ENCODE peak calls at places on chromosomes 16 and 17, in six cellular contexts. One of them, this sample, is unnamed.
A peak's percentile ranks its signal among the peaks of the same experiment; 100 is the strongest.

GRCh38 chr16:4825196-4825595 is 21.9 kb downstream of the GLYR1 start:
- DNase-seq in Ammon's horn: no peak
- DNase-seq in amniotic stem cell: no peak
- DNase-seq in uterus: no peak
- DNase-seq in DMS153: no peak
- DNase-seq in germinal center: no peak
- DNase-seq in this sample: no peak

GRCh38 chr16:84680165-84680842 is 19.5 kb upstream of the USP10 start:
- DNase-seq in Ammon's horn: no peak
- DNase-seq in amniotic stem cell: no peak
- DNase-seq in uterus: no peak
- DNase-seq in DMS153: no peak
- DNase-seq in germinal center: no peak
- DNase-seq in this sample: no peak

GRCh38 chr16:79703066-79703465 is 102.5 kb upstream of the MAF start:
- DNase-seq in Ammon's horn: no peak
- DNase-seq in amniotic stem cell: no peak
- DNase-seq in uterus: no peak
- DNase-seq in DMS153: no peak
- DNase-seq in germinal center: no peak
- DNase-seq in this sample: no peak

GRCh38 chr16:89478576-89479221 is 11.7 kb downstream of the ANKRD11 start:
- DNase-seq in Ammon's horn: no peak
- DNase-seq in amniotic stem cell: no peak
- DNase-seq in uterus: no peak
- DNase-seq in DMS153: no peak
- DNase-seq in germinal center: no peak
- DNase-seq in this sample: no peak

GRCh38 chr16:66254106-66254505 is 112.4 kb upstream of the CDH5 start:
- DNase-seq in Ammon's horn: no peak
- DNase-seq in amniotic stem cell: no peak
- DNase-seq in uterus: no peak
- DNase-seq in DMS153: no peak
- DNase-seq in germinal center: no peak
- DNase-seq in this sample: no peak

GRCh38 chr17:31319253-31319661 is 2.2 kb downstream of the EVI2A start:
- DNase-seq in Ammon's horn: no peak
- DNase-seq in amniotic stem cell: no peak
- DNase-seq in uterus: no peak
- DNase-seq in DMS153: no peak
- DNase-seq in germinal center: peak; percentile 30
- DNase-seq in this sample: no peak

GRCh38 chr16:1791943-1792812 is 1.3 kb downstream of the IGFALS start:
- DNase-seq in Ammon's horn: no peak
- DNase-seq in amniotic stem cell: no peak
- DNase-seq in uterus: peak; percentile 13
- DNase-seq in DMS153: no peak
- DNase-seq in germinal center: no peak
- DNase-seq in this sample: no peak

GRCh38 chr16:72905581-72905980 is 142.3 kb downstream of the ZFHX3 start:
- DNase-seq in Ammon's horn: no peak
- DNase-seq in amniotic stem cell: no peak
- DNase-seq in uterus: no peak
- DNase-seq in DMS153: no peak
- DNase-seq in germinal center: no peak
- DNase-seq in this sample: no peak

GRCh38 chr17:50904522-50905459 is 38.6 kb upstream of the TOB1 start:
- DNase-seq in Ammon's horn: peak; percentile 72
- DNase-seq in amniotic stem cell: no peak
- DNase-seq in uterus: peak; percentile 79
- DNase-seq in DMS153: peak; percentile 74
- DNase-seq in germinal center: no peak
- DNase-seq in this sample: no peak

GRCh38 chr17:10270258-10270657 is 71.9 kb upstream of the GAS7 start:
- DNase-seq in Ammon's horn: no peak
- DNase-seq in amniotic stem cell: no peak
- DNase-seq in uterus: no peak
- DNase-seq in DMS153: no peak
- DNase-seq in germinal center: no peak
- DNase-seq in this sample: no peak

GRCh38 chr17:33811006-33811760 is 443.9 kb upstream of the CCL2 start:
- DNase-seq in Ammon's horn: no peak
- DNase-seq in amniotic stem cell: no peak
- DNase-seq in uterus: no peak
- DNase-seq in DMS153: no peak
- DNase-seq in germinal center: no peak
- DNase-seq in this sample: no peak

GRCh38 chr17:67879662-67880061 is 54.4 kb downstream of the BPTF start:
- DNase-seq in Ammon's horn: no peak
- DNase-seq in amniotic stem cell: no peak
- DNase-seq in uterus: no peak
- DNase-seq in DMS153: no peak
- DNase-seq in germinal center: no peak
- DNase-seq in this sample: no peak

GRCh38 chr17:16107165-16107770 is 107.6 kb downstream of the TTC19 start:
- DNase-seq in Ammon's horn: no peak
- DNase-seq in amniotic stem cell: no peak
- DNase-seq in uterus: no peak
- DNase-seq in DMS153: no peak
- DNase-seq in germinal center: no peak
- DNase-seq in this sample: no peak

GRCh38 chr17:76881966-76882365 is 13.8 kb downstream of the MGAT5B start:
- DNase-seq in Ammon's horn: no peak
- DNase-seq in amniotic stem cell: no peak
- DNase-seq in uterus: no peak
- DNase-seq in DMS153: no peak
- DNase-seq in germinal center: no peak
- DNase-seq in this sample: no peak

GRCh38 chr16:59552164-59552563 is 818.0 kb upstream of the GOT2 start:
- DNase-seq in Ammon's horn: no peak
- DNase-seq in amniotic stem cell: no peak
- DNase-seq in uterus: no peak
- DNase-seq in DMS153: no peak
- DNase-seq in germinal center: no peak
- DNase-seq in this sample: no peak

GRCh38 chr17:37458805-37459204 is 30.9 kb upstream of the DUSP14 start:
- DNase-seq in Ammon's horn: no peak
- DNase-seq in amniotic stem cell: no peak
- DNase-seq in uterus: no peak
- DNase-seq in DMS153: no peak
- DNase-seq in germinal center: no peak
- DNase-seq in this sample: no peak

GRCh38 chr17:2828396-2829038 is 32.3 kb downstream of the RAP1GAP2 start:
- DNase-seq in Ammon's horn: peak; percentile 68
- DNase-seq in amniotic stem cell: no peak
- DNase-seq in uterus: peak; percentile 59
- DNase-seq in DMS153: peak; percentile 7
- DNase-seq in germinal center: peak; percentile 87
- DNase-seq in this sample: peak; percentile 89

GRCh38 chr17:65292430-65292829 is 155.3 kb downstream of the RGS9 start:
- DNase-seq in Ammon's horn: no peak
- DNase-seq in amniotic stem cell: no peak
- DNase-seq in uterus: no peak
- DNase-seq in DMS153: no peak
- DNase-seq in germinal center: no peak
- DNase-seq in this sample: no peak

GRCh38 chr17:82924812-82925211 is 85.0 kb upstream of the ZNF750 start:
- DNase-seq in Ammon's horn: no peak
- DNase-seq in amniotic stem cell: no peak
- DNase-seq in uterus: no peak
- DNase-seq in DMS153: no peak
- DNase-seq in germinal center: no peak
- DNase-seq in this sample: no peak

GRCh38 chr17:40095944-40096791 is 4.2 kb downstream of the NR1D1 start:
- DNase-seq in Ammon's horn: peak; percentile 53
- DNase-seq in amniotic stem cell: no peak
- DNase-seq in uterus: peak; percentile 49
- DNase-seq in DMS153: no peak
- DNase-seq in germinal center: peak; percentile 89
- DNase-seq in this sample: peak; percentile 96

GRCh38 chr16:68235105-68235881 is 634 bp downstream of the ESRP2 start:
- DNase-seq in Ammon's horn: no peak
- DNase-seq in amniotic stem cell: no peak
- DNase-seq in uterus: peak; percentile 24
- DNase-seq in DMS153: no peak
- DNase-seq in germinal center: no peak
- DNase-seq in this sample: no peak

GRCh38 chr17:50102164-50102991 is 7.2 kb downstream of the PDK2 start:
- DNase-seq in Ammon's horn: peak; percentile 78
- DNase-seq in amniotic stem cell: no peak
- DNase-seq in uterus: no peak
- DNase-seq in DMS153: no peak
- DNase-seq in germinal center: no peak
- DNase-seq in this sample: no peak

GRCh38 chr17:17032131-17032692 is 10.0 kb upstream of the MPRIP start:
- DNase-seq in Ammon's horn: peak; percentile 87
- DNase-seq in amniotic stem cell: peak; percentile 49
- DNase-seq in uterus: no peak
- DNase-seq in DMS153: no peak
- DNase-seq in germinal center: no peak
- DNase-seq in this sample: no peak